ENCODE peak calls at places on chromosomes 12 and 14, in four cellular contexts. One of them, this sample, is unnamed.

GRCh38 chr12:14845350-14845750 is 2.0 kb upstream of the ART4 start:
- DNase-seq in mucosa of gallbladder: peak; percentile 62
- DNase-seq in activated CD4-positive, alpha-beta T cell treated with anti-CD3 and anti-CD28 coated beads for 48 hours: peak; percentile 45
- DNase-seq in astrocyte: peak; percentile 41
- DNase-seq in this sample: peak; percentile 75

GRCh38 chr12:25130741-25131188 is 64.2 kb downstream of the DNAI7 start:
- DNase-seq in mucosa of gallbladder: no peak
- DNase-seq in astrocyte: peak; percentile 44
- DNase-seq in activated CD4-positive, alpha-beta T cell treated with anti-CD3 and anti-CD28 coated beads for 48 hours: no peak
- DNase-seq in this sample: no peak

GRCh38 chr12:13534645-13535398 is 338.3 kb downstream of the EMP1 start:
- DNase-seq in mucosa of gallbladder: peak; percentile 57
- DNase-seq in astrocyte: peak; percentile 1
- DNase-seq in activated CD4-positive, alpha-beta T cell treated with anti-CD3 and anti-CD28 coated beads for 48 hours: peak; percentile 73
- DNase-seq in this sample: peak; percentile 74

GRCh38 chr12:57904848-57905811 is 36.2 kb upstream of the ATP23 start:
- DNase-seq in mucosa of gallbladder: peak; percentile 90
- DNase-seq in activated CD4-positive, alpha-beta T cell treated with anti-CD3 and anti-CD28 coated beads for 48 hours: peak; percentile 90
- DNase-seq in astrocyte: peak; percentile 62
- DNase-seq in this sample: peak; percentile 91

GRCh38 chr14:55849833-55850232 is 268.4 kb upstream of the PELI2 start:
- DNase-seq in activated CD4-positive, alpha-beta T cell treated with anti-CD3 and anti-CD28 coated beads for 48 hours: no peak
- DNase-seq in mucosa of gallbladder: no peak
- DNase-seq in astrocyte: no peak
- DNase-seq in this sample: no peak

GRCh38 chr12:31900271-31900670 is 58.9 kb upstream of the RESF1 start:
- DNase-seq in activated CD4-positive, alpha-beta T cell treated with anti-CD3 and anti-CD28 coated beads for 48 hours: no peak
- DNase-seq in mucosa of gallbladder: no peak
- DNase-seq in astrocyte: no peak
- DNase-seq in this sample: no peak

GRCh38 chr12:20602671-20603402 is 92.3 kb upstream of the SLCO1C1 start:
- DNase-seq in activated CD4-positive, alpha-beta T cell treated with anti-CD3 and anti-CD28 coated beads for 48 hours: no peak
- DNase-seq in astrocyte: peak; percentile 96
- DNase-seq in mucosa of gallbladder: no peak
- DNase-seq in this sample: no peak

GRCh38 chr12:7108928-7109920 is at the start of gene C1RL:
- DNase-seq in astrocyte: peak; percentile 65
- DNase-seq in activated CD4-positive, alpha-beta T cell treated with anti-CD3 and anti-CD28 coated beads for 48 hours: peak; percentile 90
- DNase-seq in mucosa of gallbladder: peak; percentile 91
- DNase-seq in this sample: peak; percentile 96

GRCh38 chr12:28987538-28988383 is 161.3 kb upstream of the FAR2 start:
- DNase-seq in mucosa of gallbladder: no peak
- DNase-seq in astrocyte: no peak
- DNase-seq in activated CD4-positive, alpha-beta T cell treated with anti-CD3 and anti-CD28 coated beads for 48 hours: no peak
- DNase-seq in this sample: no peak

GRCh38 chr14:45891417-45892080 is 638.5 kb upstream of the MIS18BP1 start:
- DNase-seq in astrocyte: no peak
- DNase-seq in mucosa of gallbladder: no peak
- DNase-seq in activated CD4-positive, alpha-beta T cell treated with anti-CD3 and anti-CD28 coated beads for 48 hours: no peak
- DNase-seq in this sample: peak; percentile 2

GRCh38 chr12:132489602-132490239 is at the start of gene FBRSL1:
- DNase-seq in astrocyte: peak; percentile 55
- DNase-seq in activated CD4-positive, alpha-beta T cell treated with anti-CD3 and anti-CD28 coated beads for 48 hours: peak; percentile 93
- DNase-seq in mucosa of gallbladder: peak; percentile 91
- DNase-seq in this sample: peak; percentile 93

GRCh38 chr12:51926064-51926632 is 18.8 kb downstream of the ACVRL1 start:
- DNase-seq in astrocyte: no peak
- DNase-seq in activated CD4-positive, alpha-beta T cell treated with anti-CD3 and anti-CD28 coated beads for 48 hours: no peak
- DNase-seq in mucosa of gallbladder: no peak
- DNase-seq in this sample: no peak

GRCh38 chr12:81078469-81079196 is 754 bp downstream of the ACSS3 start:
- DNase-seq in mucosa of gallbladder: no peak
- DNase-seq in activated CD4-positive, alpha-beta T cell treated with anti-CD3 and anti-CD28 coated beads for 48 hours: no peak
- DNase-seq in astrocyte: peak; percentile 72
- DNase-seq in this sample: peak; percentile 25

GRCh38 chr12:51953925-51954324 is 2.4 kb downstream of the ACVR1B start:
- DNase-seq in activated CD4-positive, alpha-beta T cell treated with anti-CD3 and anti-CD28 coated beads for 48 hours: no peak
- DNase-seq in mucosa of gallbladder: no peak
- DNase-seq in astrocyte: no peak
- DNase-seq in this sample: no peak

GRCh38 chr12:117857632-117858274 is 111.0 kb downstream of the KSR2 start:
- DNase-seq in mucosa of gallbladder: peak; percentile 38
- DNase-seq in activated CD4-positive, alpha-beta T cell treated with anti-CD3 and anti-CD28 coated beads for 48 hours: peak; percentile 79
- DNase-seq in astrocyte: peak; percentile 14
- DNase-seq in this sample: peak; percentile 48

GRCh38 chr12:107684990-107685359 is 624 bp upstream of the PWP1 start:
- DNase-seq in mucosa of gallbladder: no peak
- DNase-seq in astrocyte: no peak
- DNase-seq in activated CD4-positive, alpha-beta T cell treated with anti-CD3 and anti-CD28 coated beads for 48 hours: peak; percentile 49
- DNase-seq in this sample: peak; percentile 34